ENCODE peak calls at places on chromosome 7, in ten cellular contexts. U is body of pancreas; C is aorta; X is pancreas; Y is cardiac muscle cell; V is HCT116; O is lower lobe of right lung; T is CD8-positive, alpha-beta T cell; R is breast epithelium; H is upper lobe of right lung. S is an unnamed sample. For H3K4me1, the result is how much of the 10 kb centered on the place peaks cover.

GRCh38 chr7:155356323-155357105 is 58.8 kb downstream of the INSIG1 start:
- DNase-seq in U (peak), C (peak), X (no peak), Y (peak), V (peak), O (peak), T (no peak), R (no peak), H (peak), S (no peak)

GRCh38 chr7:67918158-67918557 is 921.5 kb downstream of the TYW1 start:
- DNase-seq in U (no peak), C (no peak), X (no peak), Y (no peak), V (no peak), O (no peak), T (no peak), R (no peak), H (no peak), S (no peak)

GRCh38 chr7:121113288-121113687 is 124.8 kb downstream of the CPED1 start:
- DNase-seq in U (no peak), C (no peak), X (no peak), Y (no peak), V (no peak), O (no peak), T (no peak), R (no peak), H (no peak), S (no peak)

GRCh38 chr7:2668401-2668800 is 19.6 kb upstream of the AMZ1 start:
- DNase-seq in U (no peak), C (no peak), X (no peak), Y (no peak), V (no peak), O (no peak), T (no peak), R (no peak), H (no peak), S (no peak)

GRCh38 chr7:150992051-150992640 is 1.3 kb downstream of the NOS3 start:
- DNase-seq in U (no peak), C (no peak), X (peak), Y (no peak), V (no peak), O (no peak), T (no peak), R (no peak), H (no peak), S (no peak)

GRCh38 chr7:4906682-4907081 is 23.2 kb upstream of the RADIL start:
- DNase-seq in U (no peak), C (no peak), X (no peak), Y (no peak), V (peak), O (no peak), T (no peak), R (no peak), H (no peak), S (no peak)

GRCh38 chr7:25642849-25643248 is 414.6 kb upstream of the NPVF start:
- DNase-seq in U (no peak), C (no peak), X (no peak), Y (no peak), V (no peak), O (no peak), T (no peak), R (no peak), H (no peak), S (no peak)

GRCh38 chr7:44617225-44617885 is 10.9 kb downstream of the OGDH start:
- DNase-seq in U (no peak), C (no peak), X (no peak), Y (no peak), V (no peak), O (no peak), T (no peak), R (no peak), H (no peak), S (no peak)

GRCh38 chr7:128099204-128099671 is 68.0 kb upstream of the LRRC4 start:
- DNase-seq in U (no peak), C (no peak), X (no peak), Y (no peak), V (no peak), O (no peak), T (no peak), R (no peak), H (no peak), S (no peak)

GRCh38 chr7:124035706-124036105 is 2.8 kb upstream of the TMEM229A start:
- DNase-seq in U (no peak), C (no peak), X (no peak), Y (no peak), V (no peak), O (no peak), T (no peak), R (no peak), H (no peak), S (no peak)

GRCh38 chr7:93194368-93194767 is 31.9 kb downstream of the HEPACAM2 start:
- DNase-seq in U (no peak), C (no peak), X (no peak), Y (no peak), V (no peak), O (no peak), T (no peak), R (no peak), H (no peak), S (no peak)

GRCh38 chr7:74372511-74373111 is 81.1 kb upstream of the GTF2IRD1 start:
- DNase-seq in U (no peak), C (no peak), X (no peak), Y (no peak), V (no peak), O (no peak), T (no peak), R (no peak), H (no peak), S (no peak)

GRCh38 chr7:17236603-17237002 is 61.8 kb upstream of the AHR start:
- DNase-seq in U (no peak), C (no peak), X (no peak), Y (no peak), V (no peak), O (no peak), T (no peak), R (no peak), H (no peak), S (no peak)

GRCh38 chr7:88452648-88453047 is 146.0 kb upstream of the STEAP4 start:
- DNase-seq in U (no peak), C (no peak), X (no peak), Y (no peak), V (no peak), O (no peak), T (no peak), R (no peak), H (no peak), S (no peak)

GRCh38 chr7:32496052-32496813 is 944 bp downstream of the AVL9 start:
- DNase-seq in U (no peak), C (no peak), X (no peak), Y (no peak), V (no peak), O (no peak), T (no peak), R (no peak), H (no peak), S (no peak)

GRCh38 chr7:41792099-41792498 is 89.2 kb upstream of the INHBA start:
- DNase-seq in U (no peak), C (no peak), X (no peak), Y (no peak), V (no peak), O (no peak), T (no peak), R (no peak), H (no peak), S (no peak)

GRCh38 chr7:21690717-21691116 is 147.9 kb downstream of the DNAH11 start:
- DNase-seq in U (no peak), C (no peak), X (no peak), Y (no peak), V (no peak), O (no peak), T (no peak), R (no peak), H (no peak), S (no peak)

GRCh38 chr7:82697897-82698296 is 254.3 kb upstream of the CACNA2D1 start:
- DNase-seq in U (no peak), C (no peak), X (no peak), Y (no peak), V (no peak), O (no peak), T (no peak), R (no peak), H (no peak), S (no peak)

GRCh38 chr7:151175793-151176311 is 8.4 kb upstream of the GBX1 start:
- DNase-seq in U (no peak), C (peak), X (no peak), Y (no peak), V (no peak), O (no peak), T (no peak), R (no peak), H (no peak), S (no peak)

GRCh38 chr7:128112018-128112780 is 81.0 kb upstream of the LRRC4 start:
- DNase-seq in U (no peak), C (no peak), X (no peak), Y (no peak), V (no peak), O (no peak), T (no peak), R (no peak), H (peak), S (no peak)

GRCh38 chr7:110065112-110065511 is 1025.8 kb upstream of the LRRN3 start:
- DNase-seq in U (no peak), C (no peak), X (no peak), Y (no peak), V (no peak), O (no peak), T (no peak), R (no peak), H (no peak), S (no peak)

GRCh38 chr7:27686315-27686714 is 23.6 kb upstream of the HIBADH start:
- DNase-seq in U (no peak), C (no peak), X (no peak), Y (no peak), V (no peak), O (no peak), T (no peak), R (no peak), H (no peak), S (no peak)

GRCh38 chr7:156461881-156462665 is 178.5 kb upstream of the RNF32 start:
- DNase-seq in U (peak), C (no peak), X (no peak), Y (no peak), V (no peak), O (no peak), T (no peak), R (no peak), H (no peak), S (no peak)

GRCh38 chr7:139993169-139993568 is 69.6 kb downstream of the PARP12 start:
- DNase-seq in U (no peak), C (no peak), X (no peak), Y (no peak), V (no peak), O (no peak), T (no peak), R (no peak), H (no peak), S (no peak)

GRCh38 chr7:138872576-138872975 is 74.6 kb upstream of the ATP6V0A4 start:
- DNase-seq in U (no peak), C (no peak), X (no peak), Y (no peak), V (peak), O (no peak), T (no peak), R (no peak), H (no peak), S (no peak)

DNA sequence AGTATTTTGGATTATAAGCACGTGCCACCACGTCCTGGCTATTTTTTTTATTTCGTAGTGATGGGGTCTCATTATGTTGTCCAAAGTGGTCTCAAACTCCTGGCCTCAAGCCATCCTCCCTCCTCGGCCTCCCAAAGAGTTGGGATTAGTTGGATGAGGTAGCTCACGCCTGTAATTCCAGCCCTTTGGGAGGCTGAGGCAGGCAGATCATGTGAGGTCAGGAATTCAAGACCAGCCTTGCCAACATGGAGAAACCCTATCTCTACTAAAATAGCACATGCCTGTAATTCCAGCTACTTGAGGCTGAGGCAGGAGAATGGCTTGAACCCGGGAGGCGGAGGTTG is 21.8 kb upstream of the YWHAG start:
- DNase-seq in U (no peak), C (no peak), X (no peak), Y (no peak), V (no peak), O (no peak), T (no peak), R (no peak), H (no peak), S (no peak)
- H3K4me3 ChIP-seq in U (peak), C (no peak), X (peak), Y (no peak), V (peak), O (peak), T (no peak), R (peak), H (peak), S (peak)

DNA sequence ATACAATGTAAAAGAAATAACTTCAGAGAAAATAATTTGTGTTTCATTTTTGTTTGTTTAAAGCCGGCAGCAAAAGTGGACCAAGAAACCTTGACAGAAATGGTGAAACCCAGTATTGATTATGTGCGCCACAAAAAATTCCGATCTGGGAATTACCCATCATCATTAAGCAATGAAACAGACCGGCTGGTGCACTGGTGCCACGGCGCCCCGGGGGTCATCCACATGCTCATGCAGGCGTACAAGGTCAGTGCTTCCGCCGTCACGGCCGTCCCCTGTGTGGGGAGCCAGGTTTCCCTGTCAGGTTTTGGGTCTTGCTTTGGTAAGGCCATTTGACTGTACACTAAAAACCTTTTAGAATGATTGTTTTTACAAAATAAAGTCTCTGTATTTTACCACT is 46.7 kb downstream of the LANCL2 start:
- DNase-seq in U (no peak), C (no peak), X (no peak), Y (no peak), V (no peak), O (no peak), T (no peak), R (no peak), H (no peak), S (no peak)
- H3K27ac ChIP-seq in U (no peak), C (no peak), X (no peak), Y (no peak), V (no peak), O (no peak), T (no peak), R (no peak), H (no peak), S (no peak)

DNA sequence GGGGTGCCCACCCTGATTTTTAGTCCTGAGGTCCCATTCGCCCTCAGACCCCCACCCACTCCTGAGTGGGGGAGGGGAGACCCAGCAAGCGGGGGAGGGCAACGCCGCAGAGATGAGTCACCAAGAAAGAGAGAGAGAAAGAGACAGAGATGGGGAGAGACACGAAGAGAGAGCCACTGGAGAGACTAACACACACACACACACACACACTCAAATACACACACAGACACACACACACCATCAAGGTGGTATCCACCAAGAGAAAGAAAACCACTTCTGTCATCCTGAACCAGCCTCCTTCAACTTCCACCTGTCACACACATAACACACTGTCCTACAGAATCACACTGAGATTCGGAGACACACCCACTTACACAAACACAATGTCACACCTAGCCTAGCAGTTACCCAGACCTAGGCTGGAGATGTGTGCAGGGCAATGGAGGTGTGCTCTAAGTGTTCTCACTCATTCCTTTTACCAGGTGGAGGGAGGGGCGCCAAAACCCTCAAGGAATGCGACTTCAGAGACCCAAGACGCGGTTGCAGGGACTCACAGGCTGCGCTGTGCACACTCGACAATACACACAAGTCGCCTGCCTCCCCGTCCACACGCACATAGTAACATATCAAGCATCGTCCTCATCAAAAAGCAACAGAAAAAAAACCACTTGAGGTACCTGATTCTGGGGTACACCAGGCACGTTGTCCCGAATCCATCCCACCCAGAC is 3.9 kb upstream of the VGF start:
- DNase-seq in U (no peak), C (no peak), X (no peak), Y (no peak), V (no peak), O (no peak), T (no peak), R (no peak), H (no peak), S (no peak)
- H3K4me1 ChIP-seq in U (half or more), C (under half), X (under half), Y (under half), V (half or more), O (half or more), T (half or more), R (under half), H (under half), S (half or more)

DNA sequence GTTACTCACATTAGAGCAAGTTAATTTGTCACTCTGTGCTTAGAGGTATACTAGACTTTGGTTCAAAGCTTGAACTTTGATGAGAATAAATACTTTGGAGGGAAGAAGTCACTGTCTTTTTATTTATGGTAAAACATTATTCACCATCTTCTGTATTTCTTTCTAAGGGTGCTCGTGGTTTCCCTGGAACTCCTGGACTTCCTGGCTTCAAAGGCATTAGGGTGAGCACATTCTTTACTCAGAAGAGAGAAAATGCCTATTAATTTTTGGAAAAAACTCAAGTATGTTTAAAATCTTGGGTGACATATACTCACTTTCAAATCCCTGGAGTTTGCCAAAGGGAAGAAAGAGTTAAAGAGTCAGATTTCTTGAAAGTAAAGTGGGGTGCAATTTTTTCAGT is 10.8 kb downstream of the COL1A2 start:
- DNase-seq in U (no peak), C (no peak), X (no peak), Y (no peak), V (no peak), O (no peak), T (no peak), R (no peak), H (no peak), S (no peak)
- H3K4me3 ChIP-seq in U (no peak), C (no peak), X (no peak), Y (no peak), V (no peak), O (no peak), T (no peak), R (no peak), H (no peak), S (no peak)

GRCh38 chr7:55034776-55035175 is 16.0 kb downstream of the EGFR start:
- DNase-seq in U (no peak), C (no peak), X (no peak), Y (no peak), V (no peak), O (no peak), T (no peak), R (no peak), H (no peak), S (no peak)
- H3K27ac ChIP-seq in U (no peak), C (no peak), X (no peak), Y (no peak), V (no peak), O (no peak), T (no peak), R (no peak), H (no peak), S (no peak)

DNA sequence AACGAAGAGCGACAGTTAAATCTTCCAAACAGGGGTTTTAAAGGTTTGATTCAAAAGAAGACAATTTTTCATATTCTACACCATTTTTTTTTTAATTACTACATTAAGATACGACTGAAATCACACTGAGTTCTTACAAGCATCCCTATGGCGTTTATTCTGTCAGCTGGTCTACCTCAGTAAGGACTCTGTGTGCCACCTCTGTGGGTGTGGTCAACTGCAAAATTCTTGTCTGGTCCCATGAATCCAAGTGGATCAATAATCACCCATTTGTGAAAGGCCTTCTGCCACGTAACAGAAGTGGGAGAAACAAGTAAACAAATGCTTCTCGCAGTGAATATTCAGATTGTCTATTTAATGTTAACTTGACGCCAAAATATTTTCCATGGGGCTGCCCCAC is 104.1 kb downstream of the GRB10 start:
- DNase-seq in U (no peak), C (no peak), X (no peak), Y (no peak), V (no peak), O (no peak), T (no peak), R (no peak), H (no peak), S (no peak)
- H3K4me1 ChIP-seq in U (half or more), C (under half), X (half or more), Y (under half), V (under half), O (under half), T (under half), R (under half), H (under half), S (under half)

GRCh38 chr7:29194206-29194593 is 375 bp upstream of the CHN2 start:
- DNase-seq in U (peak), C (peak), X (peak), Y (peak), V (no peak), O (peak), T (no peak), R (no peak), H (peak), S (no peak)
- H3K4me3 ChIP-seq in U (peak), C (peak), X (peak), Y (peak), V (peak), O (peak), T (peak), R (peak), H (peak), S (peak)

DNA sequence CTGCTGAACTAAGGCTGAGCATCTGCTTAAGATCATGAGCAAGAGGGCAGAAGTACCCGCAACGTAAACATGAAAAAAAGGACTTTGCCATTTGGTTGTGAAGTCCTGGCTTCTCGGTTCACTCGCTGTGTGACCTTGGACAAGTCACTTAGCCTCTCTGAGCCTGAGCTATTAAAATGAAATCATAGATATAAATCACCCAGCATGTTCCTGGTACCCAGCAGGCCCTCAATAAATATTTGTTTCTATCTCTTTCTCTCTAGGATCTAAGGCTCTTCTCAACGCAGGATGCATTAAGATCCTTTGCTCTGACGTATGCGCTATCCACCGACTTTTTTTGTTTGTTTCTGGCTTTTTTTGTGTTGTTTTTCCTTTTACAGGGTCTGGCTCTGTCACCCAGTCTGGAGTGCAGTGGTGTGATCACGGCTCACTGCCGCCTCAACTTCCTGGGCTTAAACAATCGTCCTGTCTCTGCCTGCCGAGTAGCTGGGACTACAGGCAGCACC is 6.7 kb downstream of the HIP1 start:
- DNase-seq in U (no peak), C (no peak), X (no peak), Y (no peak), V (no peak), O (no peak), T (no peak), R (no peak), H (no peak), S (no peak)
- H3K27ac ChIP-seq in U (no peak), C (no peak), X (no peak), Y (no peak), V (no peak), O (peak), T (no peak), R (no peak), H (peak), S (no peak)